ENCODE peak calls at places on chromosomes 12 and 14, in six cellular contexts. X is WTC11; U is GM10248; I is heart left ventricle; V is CD8-positive, alpha-beta T cell; Q is A549. D is an unnamed sample.

GRCh38 chr12:109864916-109865315 is 15.4 kb downstream of the GLTP start:
- DNase-seq in X (no peak), U (no peak), I (no peak), V (no peak), Q (no peak), D (no peak)

GRCh38 chr14:75434557-75435248 is 6.9 kb downstream of the JDP2 start:
- DNase-seq in X (no peak), U (no peak), I (no peak), V (no peak), Q (no peak), D (no peak)

GRCh38 chr14:51849095-51849494 is 11.3 kb upstream of the GNG2 start:
- DNase-seq in X (no peak), U (no peak), I (no peak), V (no peak), Q (no peak), D (no peak)

GRCh38 chr12:26047401-26048226 is 77.2 kb downstream of the BHLHE41 start:
- DNase-seq in X (peak), U (no peak), I (no peak), V (no peak), Q (no peak), D (peak)

GRCh38 chr12:95608252-95609033 is 57.2 kb upstream of the USP44 start:
- DNase-seq in X (peak), U (no peak), I (peak), V (no peak), Q (peak), D (peak)

GRCh38 chr14:68786491-68787234 is 6.2 kb downstream of the ZFP36L1 start:
- DNase-seq in X (no peak), U (no peak), I (peak), V (no peak), Q (peak), D (peak)

GRCh38 chr12:20040844-20041243 is 327.5 kb upstream of the PDE3A start:
- DNase-seq in X (no peak), U (no peak), I (peak), V (no peak), Q (no peak), D (no peak)

GRCh38 chr12:3326850-3327780 is 163.9 kb upstream of the PRMT8 start:
- DNase-seq in X (no peak), U (no peak), I (peak), V (no peak), Q (no peak), D (no peak)

GRCh38 chr14:42804146-42804545 is 1197.5 kb downstream of the LRFN5 start:
- DNase-seq in X (no peak), U (no peak), I (no peak), V (no peak), Q (no peak), D (no peak)

GRCh38 chr12:92341333-92341691 is 195.7 kb upstream of the BTG1 start:
- DNase-seq in X (no peak), U (no peak), I (no peak), V (no peak), Q (no peak), D (peak)

GRCh38 chr12:120367252-120367923 is 1.6 kb downstream of the MSI1 start:
- DNase-seq in X (peak), U (no peak), I (no peak), V (no peak), Q (no peak), D (no peak)

GRCh38 chr12:70609203-70609602 is 28.0 kb downstream of the PTPRB start:
- DNase-seq in X (no peak), U (no peak), I (no peak), V (no peak), Q (no peak), D (no peak)

GRCh38 chr12:68376901-68377300 is 44.7 kb upstream of the MDM1 start:
- DNase-seq in X (no peak), U (no peak), I (no peak), V (no peak), Q (no peak), D (no peak)

DNA sequence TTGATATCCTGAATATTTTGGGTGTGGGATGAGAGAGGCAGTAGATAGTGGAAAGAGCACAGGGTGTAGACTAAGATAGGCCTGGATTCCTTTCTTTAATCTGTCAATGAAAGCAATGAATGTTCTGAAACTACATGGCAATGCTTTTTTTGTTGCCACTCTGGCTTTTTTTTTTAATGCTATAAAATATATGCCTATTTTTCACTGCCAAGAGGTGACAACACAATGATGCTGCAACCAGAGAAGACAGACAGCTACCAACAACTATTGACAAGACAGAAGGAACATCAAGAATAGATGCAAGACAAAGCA is 9.4 kb downstream of the ANG start:
- DNase-seq in X (no peak), U (no peak), I (no peak), V (no peak), Q (no peak), D (no peak)
- TF ChIP-seq CTCF in X (no peak), U (no peak), I (no peak), V (peak), Q (no peak), D (no peak)

GRCh38 chr14:72737560-72737943 is 156.3 kb downstream of the DPF3 start:
- DNase-seq in X (no peak), U (no peak), I (no peak), V (no peak), Q (no peak), D (no peak)

GRCh38 chr14:72738181-72738611 is 155.7 kb downstream of the DPF3 start:
- DNase-seq in X (no peak), U (no peak), I (no peak), V (no peak), Q (no peak), D (no peak)

GRCh38 chr14:72736791-72737559 is 156.9 kb downstream of the DPF3 start:
- DNase-seq in X (no peak), U (no peak), I (no peak), V (no peak), Q (no peak), D (no peak)

GRCh38 chr14:72739446-72740405 is 154.2 kb downstream of the DPF3 start:
- DNase-seq in X (no peak), U (no peak), I (no peak), V (no peak), Q (no peak), D (no peak)

DNA sequence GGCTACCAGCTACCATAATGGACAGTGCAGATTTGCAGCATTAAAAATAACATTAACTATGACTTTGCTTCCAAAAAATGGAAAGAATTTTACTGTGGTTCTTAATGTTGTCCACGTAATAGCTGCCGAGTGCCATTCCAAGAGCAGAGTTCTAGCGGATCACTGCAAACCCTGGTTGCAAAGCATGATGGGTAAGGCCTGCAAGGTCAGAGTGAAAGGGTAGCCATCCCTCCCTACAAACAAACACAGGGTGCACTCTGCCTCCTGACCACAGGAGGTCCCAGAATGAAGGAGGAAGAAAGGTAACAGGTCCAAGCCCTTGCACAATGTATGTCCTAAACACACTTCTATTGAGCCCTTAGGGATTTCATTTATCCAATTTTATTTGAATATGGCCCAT is 157.6 kb downstream of the DPF3 start:
- DNase-seq in X (no peak), U (no peak), I (no peak), V (no peak), Q (no peak), D (peak)
- TF ChIP-seq CTCF in X (no peak), U (no peak), I (no peak), V (no peak), Q (no peak), D (no peak)

GRCh38 chr12:105235747-105236476 is at the start of gene APPL2:
- DNase-seq in X (peak), U (peak), I (peak), V (peak), Q (peak), D (peak)
- TF ChIP-seq CTCF in X (no peak), U (no peak), I (peak), V (no peak), Q (peak), D (peak)

GRCh38 chr12:108605000-108605689 is 7.3 kb upstream of the TMEM119 start:
- DNase-seq in X (no peak), U (no peak), I (no peak), V (no peak), Q (no peak), D (no peak)

GRCh38 chr12:108602209-108602705 is 4.4 kb upstream of the TMEM119 start:
- DNase-seq in X (no peak), U (no peak), I (no peak), V (no peak), Q (no peak), D (no peak)

GRCh38 chr12:108602961-108603704 is 5.2 kb upstream of the TMEM119 start:
- DNase-seq in X (no peak), U (no peak), I (no peak), V (no peak), Q (no peak), D (no peak)

GRCh38 chr12:108604208-108604941 is 6.5 kb upstream of the TMEM119 start:
- DNase-seq in X (no peak), U (no peak), I (no peak), V (no peak), Q (no peak), D (no peak)

GRCh38 chr12:108603743-108604142 is 5.9 kb upstream of the TMEM119 start:
- DNase-seq in X (no peak), U (no peak), I (no peak), V (no peak), Q (no peak), D (no peak)
- TF ChIP-seq CTCF in X (no peak), U (no peak), I (no peak), V (no peak), Q (no peak), D (no peak)

GRCh38 chr12:75859868-75860267 is 171.7 kb downstream of the PHLDA1 start:
- DNase-seq in X (no peak), U (no peak), I (no peak), V (no peak), Q (no peak), D (peak)

GRCh38 chr12:75863475-75863874 is 168.1 kb downstream of the PHLDA1 start:
- DNase-seq in X (no peak), U (no peak), I (no peak), V (no peak), Q (peak), D (no peak)

GRCh38 chr12:75868501-75868900 is 163.1 kb downstream of the PHLDA1 start:
- DNase-seq in X (no peak), U (no peak), I (peak), V (no peak), Q (no peak), D (no peak)

GRCh38 chr12:75865315-75865714 is 166.3 kb downstream of the PHLDA1 start:
- DNase-seq in X (no peak), U (no peak), I (no peak), V (no peak), Q (no peak), D (no peak)

DNA sequence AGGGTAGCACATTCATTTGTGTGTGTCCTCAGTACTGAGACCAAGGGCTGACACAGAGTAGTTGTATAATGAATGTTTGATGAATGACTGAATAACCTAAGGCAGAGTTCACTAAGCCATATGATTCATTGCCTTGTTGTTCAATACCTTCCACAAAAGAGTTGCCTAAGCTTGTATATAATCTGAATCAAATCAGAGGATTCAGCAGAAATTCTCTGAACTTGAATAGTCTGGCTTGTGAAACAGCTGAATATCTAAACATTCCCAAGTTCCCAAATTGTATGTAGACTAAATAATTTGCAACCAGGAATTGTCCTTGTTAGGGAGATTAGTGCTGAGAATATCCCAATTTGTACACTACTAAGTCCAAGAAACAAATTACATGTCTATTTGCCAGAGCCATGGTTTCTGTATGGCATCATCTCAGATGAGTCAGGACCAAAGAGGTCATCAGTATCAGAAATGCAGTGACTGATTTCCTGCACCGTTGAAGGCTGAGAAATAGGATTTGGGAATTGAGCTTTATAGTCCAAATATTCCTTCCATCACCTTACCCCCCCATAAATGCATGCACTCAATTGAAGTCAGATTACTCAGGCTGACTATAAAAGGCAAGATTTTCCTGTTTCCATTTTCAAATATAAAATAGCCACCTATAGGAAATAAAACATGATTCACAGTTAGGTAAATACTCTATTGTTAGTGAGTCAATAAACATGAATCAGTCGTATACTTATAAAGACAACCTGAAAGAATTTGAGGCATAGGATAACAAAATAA is 168.7 kb downstream of the PHLDA1 start:
- DNase-seq in X (no peak), U (no peak), I (no peak), V (no peak), Q (peak), D (peak)
- TF ChIP-seq CTCF in X (no peak), U (no peak), I (no peak), V (no peak), Q (no peak), D (no peak)

GRCh38 chr12:123260081-123260480 is 11.6 kb downstream of the CDK2AP1 start:
- DNase-seq in X (no peak), U (no peak), I (no peak), V (no peak), Q (no peak), D (no peak)
- TF ChIP-seq CTCF in X (no peak), U (no peak), I (no peak), V (no peak), Q (no peak), D (no peak)

GRCh38 chr14:93076755-93077154 is 39.0 kb downstream of the ITPK1 start:
- DNase-seq in X (no peak), U (no peak), I (no peak), V (no peak), Q (no peak), D (no peak)

GRCh38 chr14:93081875-93082570 is 33.7 kb downstream of the ITPK1 start:
- DNase-seq in X (no peak), U (no peak), I (no peak), V (peak), Q (no peak), D (no peak)

GRCh38 chr14:93079865-93080403 is 35.8 kb downstream of the ITPK1 start:
- DNase-seq in X (no peak), U (no peak), I (no peak), V (no peak), Q (no peak), D (no peak)

GRCh38 chr14:93078830-93079229 is 36.9 kb downstream of the ITPK1 start:
- DNase-seq in X (no peak), U (no peak), I (no peak), V (no peak), Q (no peak), D (no peak)

GRCh38 chr14:93079321-93079720 is 36.4 kb downstream of the ITPK1 start:
- DNase-seq in X (no peak), U (no peak), I (no peak), V (no peak), Q (no peak), D (no peak)
- TF ChIP-seq CTCF in X (no peak), U (no peak), I (no peak), V (no peak), Q (no peak), D (no peak)

GRCh38 chr14:89012272-89013097 is 188.0 kb downstream of the TTC8 start:
- DNase-seq in X (no peak), U (no peak), I (no peak), V (no peak), Q (no peak), D (no peak)

GRCh38 chr14:89013698-89014569 is 189.5 kb downstream of the TTC8 start:
- DNase-seq in X (no peak), U (no peak), I (no peak), V (no peak), Q (no peak), D (no peak)

GRCh38 chr14:89011727-89012271 is 187.3 kb downstream of the TTC8 start:
- DNase-seq in X (no peak), U (no peak), I (no peak), V (no peak), Q (no peak), D (no peak)

GRCh38 chr14:89014570-89014847 is 190.1 kb downstream of the TTC8 start:
- DNase-seq in X (no peak), U (no peak), I (no peak), V (no peak), Q (no peak), D (no peak)

DNA sequence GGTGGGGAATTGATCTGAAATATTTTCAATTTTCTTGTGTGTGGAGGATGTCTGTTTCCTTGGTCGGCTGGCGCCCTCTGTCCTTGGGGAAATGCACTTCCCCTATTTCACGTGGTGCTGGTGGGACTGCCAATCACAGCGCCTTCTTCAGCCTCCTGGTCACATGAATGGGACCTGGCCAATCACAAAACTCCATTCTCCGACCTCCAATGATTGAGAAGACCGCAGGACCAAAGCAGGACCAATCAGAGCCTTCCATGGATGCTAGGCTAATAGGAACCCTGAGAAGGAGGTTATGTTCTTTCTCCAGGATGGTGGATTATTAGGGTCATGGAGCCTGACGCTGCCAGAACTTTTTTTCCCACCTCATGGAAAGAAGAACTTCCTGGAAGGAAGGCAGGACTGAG is 188.7 kb downstream of the TTC8 start:
- DNase-seq in X (peak), U (no peak), I (no peak), V (no peak), Q (peak), D (peak)
- TF ChIP-seq CTCF in X (no peak), U (no peak), I (no peak), V (no peak), Q (peak), D (no peak)

DNA sequence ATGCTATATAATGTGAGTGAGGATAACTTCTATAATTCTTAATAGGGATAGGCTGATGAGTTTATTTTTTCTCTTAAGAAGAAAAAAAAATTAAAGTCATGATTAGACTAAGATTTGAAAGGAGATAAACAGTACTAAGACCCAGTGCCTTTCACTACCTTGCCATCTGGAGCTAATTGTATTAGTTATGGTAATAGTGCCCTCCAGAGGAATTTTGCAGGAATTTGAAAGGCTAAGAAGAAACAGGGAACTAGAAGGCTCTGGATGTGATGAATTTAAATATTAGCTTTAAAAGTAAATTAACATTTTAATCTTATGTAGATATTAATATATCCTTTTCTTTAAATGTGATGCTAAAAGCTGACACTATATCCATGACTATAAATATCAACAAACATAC is 36.6 kb upstream of the PIK3C2G start:
- DNase-seq in X (no peak), U (no peak), I (no peak), V (no peak), Q (peak), D (peak)
- TF ChIP-seq CTCF in X (no peak), U (peak), I (peak), V (no peak), Q (peak), D (peak)

GRCh38 chr12:48813464-48814312 is 4.6 kb upstream of the CACNB3 start:
- DNase-seq in X (peak), U (no peak), I (no peak), V (no peak), Q (no peak), D (no peak)
- TF ChIP-seq CTCF in X (no peak), U (peak), I (no peak), V (no peak), Q (no peak), D (no peak)

D was measured in MCF 10A.